ENCODE peak calls at places on chromosomes 4 and X, in five cellular contexts. W is vagina, S is GM12878, E is endothelial cell of umbilical vein, C is spleen. Q is an unnamed sample.
A peak's percentile ranks its signal among the peaks of the same experiment; 100 is the strongest.

GRCh38 chr4:140018931-140019618 is 134.9 kb downstream of the MAML3 start:
- DNase-seq in W (no peak), S (no peak), E (no peak), C (no peak), Q (no peak)

GRCh38 chrX:105229146-105229545 is 8.7 kb upstream of the TEX13A start:
- DNase-seq in W (no peak), S (no peak), E (no peak), C (no peak), Q (no peak)

GRCh38 chrX:154819771-154820341 is 14.6 kb upstream of the MPP1 start:
- DNase-seq in W (no peak), S (no peak), E (no peak), C (no peak), Q (no peak)

GRCh38 chrX:2500681-2501151 is at the start of the genes DHRSX and ZBED1:
- DNase-seq in W (no peak), S (no peak), E (no peak), C (peak; percentile 93), Q (peak; percentile 48)

GRCh38 chrX:140091276-140091886 is 126.1 kb upstream of the CXorf66 start:
- DNase-seq in W (no peak), S (no peak), E (no peak), C (peak; percentile 81), Q (peak; percentile 8)

GRCh38 chrX:107629533-107629909 is 1.2 kb downstream of the PRPS1 start:
- DNase-seq in W (no peak), S (no peak), E (peak; percentile 5), C (no peak), Q (no peak)

GRCh38 chrX:16558489-16558888 is 91.5 kb upstream of the S100G start:
- DNase-seq in W (no peak), S (no peak), E (no peak), C (no peak), Q (no peak)

GRCh38 chr4:94635172-94635571 is 122.6 kb upstream of the BMPR1B start:
- DNase-seq in W (no peak), S (no peak), E (no peak), C (no peak), Q (no peak)

GRCh38 chr4:1748465-1748995 is 27.2 kb downstream of the TACC3 start:
- DNase-seq in W (no peak), S (no peak), E (peak; percentile 58), C (peak; percentile 92), Q (peak; percentile 81)

GRCh38 chr4:123640271-123640670 is 243.7 kb downstream of the SPRY1 start:
- DNase-seq in W (no peak), S (no peak), E (peak; percentile 14), C (no peak), Q (no peak)

GRCh38 chrX:150038977-150039599 is 100.8 kb upstream of the EOLA2 start:
- DNase-seq in W (no peak), S (no peak), E (no peak), C (no peak), Q (no peak)

GRCh38 chr4:99826016-99826415 is 9.4 kb downstream of the DAPP1 start:
- DNase-seq in W (no peak), S (no peak), E (no peak), C (no peak), Q (no peak)

GRCh38 chrX:121307441-121307840 is 260.0 kb downstream of the GLUD2 start:
- DNase-seq in W (no peak), S (peak; percentile 63), E (no peak), C (no peak), Q (no peak)

GRCh38 chr4:47662975-47663374 is 174.9 kb downstream of the CORIN start:
- DNase-seq in W (no peak), S (no peak), E (no peak), C (no peak), Q (no peak)

GRCh38 chrX:109679820-109680219 is 53.2 kb downstream of the ACSL4 start:
- DNase-seq in W (no peak), S (no peak), E (no peak), C (no peak), Q (no peak)

GRCh38 chr4:185332575-185333464 is 62.9 kb downstream of the LRP2BP start:
- DNase-seq in W (no peak), S (peak; percentile 79), E (no peak), C (no peak), Q (no peak)

GRCh38 chrX:71650333-71650969 is 16.9 kb upstream of the LOC101059915 start:
- DNase-seq in W (no peak), S (no peak), E (peak; percentile 6), C (no peak), Q (peak; percentile 34)

GRCh38 chr4:75633846-75634245 is 3.5 kb upstream of the CDKL2 start:
- DNase-seq in W (no peak), S (no peak), E (no peak), C (no peak), Q (no peak)

GRCh38 chr4:22514431-22514830 is 1.4 kb downstream of the ADGRA3 start:
- DNase-seq in W (no peak), S (no peak), E (no peak), C (no peak), Q (no peak)

GRCh38 chr4:112153222-112153791 is 8.1 kb downstream of the FAM241A start:
- DNase-seq in W (no peak), S (no peak), E (peak; percentile 74), C (no peak), Q (no peak)

DNA sequence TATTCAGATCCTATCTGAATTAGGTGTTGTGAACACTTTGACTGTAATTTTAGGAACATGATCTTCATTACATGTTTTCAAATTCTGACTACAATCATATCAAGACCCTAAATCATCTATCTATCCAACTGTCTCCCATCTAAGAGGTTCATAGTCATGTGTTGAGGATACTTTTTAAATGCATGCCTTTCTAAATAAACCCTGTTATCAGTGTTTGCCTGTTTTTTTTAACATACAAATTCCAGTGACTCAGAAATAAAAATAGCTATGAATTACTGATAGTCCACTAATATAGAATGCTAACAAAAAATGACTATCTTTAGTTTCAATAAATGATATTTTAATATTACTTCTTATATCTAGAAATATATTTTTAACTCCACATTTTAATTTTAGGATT is 8.0 kb downstream of the RAB28 start:
- DNase-seq in W (no peak), S (no peak), E (no peak), C (no peak), Q (no peak)
- H3K4me1 ChIP-seq in W (no peaks in the 10 kb centered on the region), S (no peaks in the 10 kb centered on the region), E (no peaks in the 10 kb centered on the region), C (peaks cover 5% of the 10 kb centered on the region), Q (peaks cover 10% of the 10 kb centered on the region)

GRCh38 chr4:82954212-82954611 is 53.7 kb downstream of the THAP9 start:
- DNase-seq in W (no peak), S (no peak), E (no peak), C (no peak), Q (no peak)

GRCh38 chr4:82947498-82947897 is 47.0 kb downstream of the THAP9 start:
- DNase-seq in W (no peak), S (no peak), E (no peak), C (no peak), Q (no peak)

GRCh38 chr4:82951196-82951595 is 50.7 kb downstream of the THAP9 start:
- DNase-seq in W (no peak), S (no peak), E (no peak), C (no peak), Q (no peak)

DNA sequence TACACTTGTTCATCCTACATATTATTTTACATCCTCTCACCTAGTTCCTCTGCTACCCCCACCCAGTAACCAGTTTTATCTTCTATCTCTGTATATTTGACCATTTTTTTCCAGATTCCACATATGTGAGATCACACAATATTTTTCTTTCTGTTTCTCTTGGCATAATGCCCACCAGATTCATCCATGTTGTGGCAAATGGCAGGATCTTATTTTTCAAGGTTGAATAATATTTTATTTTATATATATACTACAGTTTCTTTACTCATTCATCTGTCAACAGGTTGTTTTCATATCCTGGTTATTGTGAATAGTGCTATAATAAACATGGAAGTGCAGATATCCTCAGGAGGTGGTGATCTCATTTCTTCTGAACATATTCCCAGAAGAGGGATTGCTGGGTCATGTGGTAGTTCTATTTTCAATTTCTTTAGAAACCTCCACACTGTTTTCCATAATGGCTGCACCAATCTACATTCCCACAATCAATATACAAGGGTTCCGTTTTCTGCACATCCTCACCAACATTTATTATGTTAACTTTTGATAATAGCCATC is 48.2 kb downstream of the THAP9 start:
- DNase-seq in W (no peak), S (no peak), E (peak; percentile 76), C (no peak), Q (no peak)
- TF ChIP-seq POLR2AphosphoS5 in W (no peak), S (no peak), E (no peak), C (no peak), Q (no peak)

GRCh38 chrX:137999542-137999941 is 433.6 kb downstream of the ZIC3 start:
- DNase-seq in W (no peak), S (no peak), E (no peak), C (no peak), Q (no peak)
- H3K4me1 ChIP-seq in W (no peaks in the 10 kb centered on the region), S (no peaks in the 10 kb centered on the region), E (no peaks in the 10 kb centered on the region), C (no peaks in the 10 kb centered on the region), Q (no peaks in the 10 kb centered on the region)

DNA sequence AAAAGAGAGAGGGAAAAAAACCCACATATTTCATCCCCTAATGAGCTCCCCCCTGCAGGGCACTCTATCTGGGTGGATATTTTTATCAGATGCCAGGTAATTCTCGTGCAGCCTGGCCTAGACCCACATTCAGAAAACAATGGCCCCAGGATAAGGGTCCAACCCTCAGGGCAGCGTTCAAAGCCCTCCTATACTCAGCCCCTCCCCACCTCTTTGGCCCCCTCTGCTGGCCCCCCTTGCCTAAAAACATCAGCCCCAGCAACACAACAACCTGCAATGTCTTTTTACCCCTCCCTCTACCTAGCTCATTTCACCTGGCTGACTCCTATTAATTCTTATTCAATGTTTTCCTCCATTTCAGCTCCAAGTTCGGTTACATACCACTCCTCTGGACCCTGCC is 145.4 kb upstream of the MED14 start:
- DNase-seq in W (no peak), S (no peak), E (no peak), C (no peak), Q (no peak)
- TF ChIP-seq POLR2AphosphoS5 in W (no peak), S (no peak), E (no peak), C (no peak), Q (no peak)

DNA sequence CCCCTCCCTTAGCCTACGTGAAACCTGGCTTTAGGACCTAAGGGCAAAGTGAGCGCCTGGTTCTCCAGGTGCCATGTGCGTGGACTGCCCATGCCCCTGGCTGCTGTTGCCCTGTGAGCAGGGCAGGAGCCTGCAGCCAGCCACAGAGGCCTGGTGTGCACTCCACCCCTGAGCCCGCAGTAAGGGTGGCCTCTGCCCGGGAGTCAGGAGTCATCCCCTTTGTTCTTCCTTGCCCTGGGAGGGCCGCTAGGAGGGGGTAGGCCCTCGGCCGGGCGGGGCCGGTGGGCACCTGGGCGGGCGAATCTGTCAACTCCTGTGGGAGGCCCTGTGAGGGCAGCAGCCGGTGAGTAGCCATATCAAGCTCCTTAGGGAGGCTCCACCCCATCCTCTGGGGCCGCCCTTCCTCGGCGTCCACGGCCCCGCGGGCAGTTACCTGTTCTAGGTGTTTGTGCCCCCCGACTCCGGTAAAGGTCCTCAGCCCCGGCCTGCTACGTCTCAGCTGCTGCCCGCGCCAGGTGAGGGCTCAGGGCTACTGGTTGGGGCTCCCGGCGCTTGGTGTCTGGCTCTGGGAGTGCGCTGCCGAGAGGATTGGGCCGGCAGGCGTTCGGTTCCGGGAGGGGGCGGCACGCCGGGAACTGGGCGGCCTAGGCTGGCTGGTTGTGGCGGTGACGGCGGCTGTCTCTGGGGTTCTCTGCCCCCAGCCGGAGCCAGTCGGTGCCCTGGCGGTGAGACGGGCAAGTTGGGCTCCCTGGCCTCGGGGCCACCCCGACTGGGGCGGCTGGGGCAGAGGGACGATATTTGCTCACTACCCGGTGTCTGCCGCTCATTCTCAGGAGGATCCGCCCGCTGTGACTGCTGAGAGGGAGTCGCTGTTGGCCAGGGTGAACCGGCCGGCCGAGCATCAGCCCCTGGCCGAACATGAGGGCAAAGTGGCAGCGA is 1060.2 kb downstream of the TECRL start:
- DNase-seq in W (no peak), S (no peak), E (no peak), C (peak; percentile 65), Q (no peak)
- H3K4me1 ChIP-seq in W (no peaks in the 10 kb centered on the region), S (no peaks in the 10 kb centered on the region), E (no peaks in the 10 kb centered on the region), C (no peaks in the 10 kb centered on the region), Q (no peaks in the 10 kb centered on the region)